ENCODE peak calls at places on chromosomes 12 and 14, in four cellular contexts. Z, J, N and I are unnamed samples.

GRCh38 chr12:49537709-49538601 is 875 bp upstream of the KCNH3 start:
- DNase-seq in Z (no peak), J (no peak), N (no peak), I (no peak)

GRCh38 chr12:105378821-105379400 is 48.4 kb downstream of the C12orf75 start:
- DNase-seq in Z (no peak), J (no peak), N (no peak), I (no peak)

GRCh38 chr12:107057071-107057834 is 36.1 kb downstream of the CRY1 start:
- DNase-seq in Z (no peak), J (no peak), N (peak; percentile 61), I (no peak)

GRCh38 chr14:96202441-96203094 is 2.1 kb upstream of the BDKRB2 start:
- DNase-seq in Z (no peak), J (no peak), N (no peak), I (no peak)

GRCh38 chr12:12442548-12443071 is 85.7 kb downstream of the BORCS5 start:
- DNase-seq in Z (no peak), J (no peak), N (peak; percentile 63), I (no peak)

GRCh38 chr14:97178781-97179180 is 381.6 kb downstream of the VRK1 start:
- DNase-seq in Z (no peak), J (no peak), N (no peak), I (no peak)

GRCh38 chr12:114809132-114809531 is 125.2 kb upstream of the TBX3 start:
- DNase-seq in Z (no peak), J (no peak), N (no peak), I (no peak)

GRCh38 chr12:87660987-87661769 is 368.0 kb downstream of the C12orf50 start:
- DNase-seq in Z (no peak), J (no peak), N (no peak), I (no peak)

GRCh38 chr12:45214071-45214470 is 1.8 kb upstream of the ANO6 start:
- DNase-seq in Z (no peak), J (no peak), N (no peak), I (no peak)

GRCh38 chr14:51244591-51244990 is 4.5 kb downstream of the TMX1 start:
- DNase-seq in Z (no peak), J (no peak), N (no peak), I (no peak)

GRCh38 chr12:21501258-21502163 is at the start of the genes GOLT1B and RECQL:
- DNase-seq in Z (peak; percentile 93), J (peak; percentile 76), N (peak; percentile 98), I (peak; percentile 90)

GRCh38 chr14:90301580-90302181 is 30.1 kb downstream of the NRDE2 start:
- DNase-seq in Z (peak; percentile 15), J (no peak), N (peak; percentile 79), I (no peak)

GRCh38 chr14:90402009-90402408 is 5.2 kb downstream of the CALM1 start:
- DNase-seq in Z (no peak), J (no peak), N (no peak), I (no peak)

GRCh38 chr14:91264151-91265150 is 19.9 kb upstream of the GPR68 start:
- DNase-seq in Z (no peak), J (no peak), N (no peak), I (no peak)

GRCh38 chr12:110537605-110538409 is 35.7 kb downstream of the RAD9B start:
- DNase-seq in Z (no peak), J (no peak), N (no peak), I (no peak)

GRCh38 chr12:7108042-7108927 is 729 bp downstream of the C1RL start:
- DNase-seq in Z (peak; percentile 53), J (no peak), N (peak; percentile 62), I (peak; percentile 79)